ENCODE peak calls at places on chromosomes 7 and 10, in ten cellular contexts. One of them, this sample, is unnamed.

GRCh38 chr10:132984801-132985545 is 42.6 kb upstream of the CFAP46 start:
- DNase-seq in myocyte: no peak
- DNase-seq in mesendoderm: peak; percentile 78
- DNase-seq in anterior cingulate cortex: no peak
- DNase-seq in activated gamma-delta T cell treated with Interleukin-2 at 50 U/mL for 16 hours: no peak
- DNase-seq in GM19239: no peak
- DNase-seq in GM04504: peak; percentile 39
- DNase-seq in tibial artery: no peak
- DNase-seq in C1 segment of cervical spinal cord: no peak
- DNase-seq in GM13976: no peak
- DNase-seq in this sample: no peak

GRCh38 chr10:34760606-34761005 is 54.5 kb downstream of the PARD3 start:
- DNase-seq in myocyte: no peak
- DNase-seq in mesendoderm: peak; percentile 63
- DNase-seq in anterior cingulate cortex: no peak
- DNase-seq in activated gamma-delta T cell treated with Interleukin-2 at 50 U/mL for 16 hours: no peak
- DNase-seq in GM19239: no peak
- DNase-seq in GM04504: no peak
- DNase-seq in tibial artery: no peak
- DNase-seq in C1 segment of cervical spinal cord: no peak
- DNase-seq in GM13976: no peak
- DNase-seq in this sample: no peak

GRCh38 chr10:25965584-25965983 is 31.6 kb downstream of the MYO3A start:
- DNase-seq in myocyte: no peak
- DNase-seq in mesendoderm: no peak
- DNase-seq in anterior cingulate cortex: no peak
- DNase-seq in activated gamma-delta T cell treated with Interleukin-2 at 50 U/mL for 16 hours: no peak
- DNase-seq in GM19239: no peak
- DNase-seq in GM04504: no peak
- DNase-seq in tibial artery: no peak
- DNase-seq in C1 segment of cervical spinal cord: no peak
- DNase-seq in GM13976: no peak
- DNase-seq in this sample: no peak

GRCh38 chr10:86649471-86650150 is 4.7 kb upstream of the OPN4 start:
- DNase-seq in myocyte: no peak
- DNase-seq in mesendoderm: no peak
- DNase-seq in anterior cingulate cortex: no peak
- DNase-seq in activated gamma-delta T cell treated with Interleukin-2 at 50 U/mL for 16 hours: peak; percentile 2
- DNase-seq in GM19239: no peak
- DNase-seq in GM04504: no peak
- DNase-seq in tibial artery: peak; percentile 62
- DNase-seq in C1 segment of cervical spinal cord: no peak
- DNase-seq in GM13976: no peak
- DNase-seq in this sample: no peak

GRCh38 chr7:1015631-1016121 is 28.7 kb upstream of the GPR146 start:
- DNase-seq in myocyte: peak; percentile 39
- DNase-seq in mesendoderm: no peak
- DNase-seq in anterior cingulate cortex: no peak
- DNase-seq in activated gamma-delta T cell treated with Interleukin-2 at 50 U/mL for 16 hours: no peak
- DNase-seq in GM19239: no peak
- DNase-seq in GM04504: no peak
- DNase-seq in tibial artery: no peak
- DNase-seq in C1 segment of cervical spinal cord: no peak
- DNase-seq in GM13976: no peak
- DNase-seq in this sample: no peak

GRCh38 chr10:80265740-80266512 is 23.5 kb downstream of the MAT1A start:
- DNase-seq in myocyte: no peak
- DNase-seq in mesendoderm: peak; percentile 71
- DNase-seq in anterior cingulate cortex: no peak
- DNase-seq in activated gamma-delta T cell treated with Interleukin-2 at 50 U/mL for 16 hours: no peak
- DNase-seq in GM19239: no peak
- DNase-seq in GM04504: no peak
- DNase-seq in tibial artery: no peak
- DNase-seq in C1 segment of cervical spinal cord: no peak
- DNase-seq in GM13976: no peak
- DNase-seq in this sample: no peak

GRCh38 chr7:2237109-2237602 is 4.4 kb upstream of the MAD1L1 start:
- DNase-seq in myocyte: no peak
- DNase-seq in mesendoderm: no peak
- DNase-seq in anterior cingulate cortex: peak; percentile 7
- DNase-seq in activated gamma-delta T cell treated with Interleukin-2 at 50 U/mL for 16 hours: no peak
- DNase-seq in GM19239: peak; percentile 86
- DNase-seq in GM04504: no peak
- DNase-seq in tibial artery: no peak
- DNase-seq in C1 segment of cervical spinal cord: peak; percentile 33
- DNase-seq in GM13976: peak; percentile 89
- DNase-seq in this sample: peak; percentile 84

GRCh38 chr10:42951486-42952251 is 125.2 kb upstream of the RET start:
- DNase-seq in myocyte: no peak
- DNase-seq in mesendoderm: peak; percentile 65
- DNase-seq in anterior cingulate cortex: no peak
- DNase-seq in activated gamma-delta T cell treated with Interleukin-2 at 50 U/mL for 16 hours: no peak
- DNase-seq in GM19239: no peak
- DNase-seq in GM04504: no peak
- DNase-seq in tibial artery: peak; percentile 54
- DNase-seq in C1 segment of cervical spinal cord: no peak
- DNase-seq in GM13976: no peak
- DNase-seq in this sample: no peak

GRCh38 chr10:72014785-72015480 is 50.7 kb downstream of the CHST3 start:
- DNase-seq in myocyte: no peak
- DNase-seq in mesendoderm: no peak
- DNase-seq in anterior cingulate cortex: no peak
- DNase-seq in activated gamma-delta T cell treated with Interleukin-2 at 50 U/mL for 16 hours: no peak
- DNase-seq in GM19239: no peak
- DNase-seq in GM04504: no peak
- DNase-seq in tibial artery: no peak
- DNase-seq in C1 segment of cervical spinal cord: no peak
- DNase-seq in GM13976: no peak
- DNase-seq in this sample: no peak

GRCh38 chr7:28774529-28775057 is 183.5 kb downstream of the TRIL start:
- DNase-seq in myocyte: peak; percentile 73
- DNase-seq in mesendoderm: no peak
- DNase-seq in anterior cingulate cortex: no peak
- DNase-seq in activated gamma-delta T cell treated with Interleukin-2 at 50 U/mL for 16 hours: no peak
- DNase-seq in GM19239: no peak
- DNase-seq in GM04504: no peak
- DNase-seq in tibial artery: no peak
- DNase-seq in C1 segment of cervical spinal cord: no peak
- DNase-seq in GM13976: no peak
- DNase-seq in this sample: no peak

GRCh38 chr7:144391823-144392255 is 11.7 kb downstream of the NOBOX start:
- DNase-seq in myocyte: peak; percentile 71
- DNase-seq in mesendoderm: peak; percentile 62
- DNase-seq in anterior cingulate cortex: no peak
- DNase-seq in activated gamma-delta T cell treated with Interleukin-2 at 50 U/mL for 16 hours: no peak
- DNase-seq in GM19239: peak; percentile 50
- DNase-seq in GM04504: peak; percentile 26
- DNase-seq in tibial artery: no peak
- DNase-seq in C1 segment of cervical spinal cord: peak; percentile 16
- DNase-seq in GM13976: peak; percentile 65
- DNase-seq in this sample: peak; percentile 67

GRCh38 chr7:32390210-32390609 is 100.0 kb downstream of the LSM5 start:
- DNase-seq in myocyte: no peak
- DNase-seq in mesendoderm: peak; percentile 27
- DNase-seq in anterior cingulate cortex: no peak
- DNase-seq in activated gamma-delta T cell treated with Interleukin-2 at 50 U/mL for 16 hours: no peak
- DNase-seq in GM19239: no peak
- DNase-seq in GM04504: no peak
- DNase-seq in tibial artery: no peak
- DNase-seq in C1 segment of cervical spinal cord: no peak
- DNase-seq in GM13976: no peak
- DNase-seq in this sample: no peak

GRCh38 chr7:103867874-103868273 is 121.6 kb downstream of the RELN start:
- DNase-seq in myocyte: no peak
- DNase-seq in mesendoderm: no peak
- DNase-seq in anterior cingulate cortex: no peak
- DNase-seq in activated gamma-delta T cell treated with Interleukin-2 at 50 U/mL for 16 hours: no peak
- DNase-seq in GM19239: no peak
- DNase-seq in GM04504: no peak
- DNase-seq in tibial artery: no peak
- DNase-seq in C1 segment of cervical spinal cord: no peak
- DNase-seq in GM13976: no peak
- DNase-seq in this sample: no peak

GRCh38 chr7:157139142-157140117 is 704 bp downstream of the UBE3C start:
- DNase-seq in myocyte: no peak
- DNase-seq in mesendoderm: peak; percentile 69
- DNase-seq in anterior cingulate cortex: peak; percentile 49
- DNase-seq in activated gamma-delta T cell treated with Interleukin-2 at 50 U/mL for 16 hours: peak; percentile 62
- DNase-seq in GM19239: peak; percentile 52
- DNase-seq in GM04504: no peak
- DNase-seq in tibial artery: peak; percentile 76
- DNase-seq in C1 segment of cervical spinal cord: peak; percentile 42
- DNase-seq in GM13976: no peak
- DNase-seq in this sample: no peak

This sample was measured in GM13977.